ENCODE peak calls at places on chromosomes 11 and 22, in seven cellular contexts. One of them, this sample, is unnamed.

GRCh38 chr22:37510046-37510445 is 9.2 kb downstream of the CARD10 start:
- DNase-seq in lung: no peak
- DNase-seq in GM23338: no peak
- DNase-seq in RWPE1: no peak
- DNase-seq in IMR-90: no peak
- DNase-seq in GM20000: no peak
- DNase-seq in Calu3: no peak
- DNase-seq in this sample: no peak

GRCh38 chr11:10666976-10667892 is 26.3 kb downstream of the IRAG1 start:
- DNase-seq in lung: no peak
- DNase-seq in GM23338: no peak
- DNase-seq in RWPE1: no peak
- DNase-seq in IMR-90: peak
- DNase-seq in GM20000: no peak
- DNase-seq in Calu3: no peak
- DNase-seq in this sample: peak

GRCh38 chr22:44088976-44089570 is 65.0 kb downstream of the PARVB start:
- DNase-seq in lung: no peak
- DNase-seq in GM23338: no peak
- DNase-seq in RWPE1: peak
- DNase-seq in IMR-90: peak
- DNase-seq in GM20000: no peak
- DNase-seq in Calu3: no peak
- DNase-seq in this sample: peak

GRCh38 chr11:71248251-71248570 is 4.2 kb downstream of the SHANK2 start:
- DNase-seq in lung: no peak
- DNase-seq in GM23338: no peak
- DNase-seq in RWPE1: no peak
- DNase-seq in IMR-90: no peak
- DNase-seq in GM20000: no peak
- DNase-seq in Calu3: no peak
- DNase-seq in this sample: no peak

GRCh38 chr22:44479662-44480061 is 18.4 kb downstream of the RTL6 start:
- DNase-seq in lung: no peak
- DNase-seq in GM23338: no peak
- DNase-seq in RWPE1: no peak
- DNase-seq in IMR-90: no peak
- DNase-seq in GM20000: no peak
- DNase-seq in Calu3: no peak
- DNase-seq in this sample: no peak

GRCh38 chr22:33467718-33468117 is 409.5 kb upstream of the SYN3 start:
- DNase-seq in lung: no peak
- DNase-seq in GM23338: no peak
- DNase-seq in RWPE1: no peak
- DNase-seq in IMR-90: no peak
- DNase-seq in GM20000: no peak
- DNase-seq in Calu3: no peak
- DNase-seq in this sample: no peak

GRCh38 chr11:60914620-60915249 is 777 bp downstream of the TMEM109 start:
- DNase-seq in lung: no peak
- DNase-seq in GM23338: peak
- DNase-seq in RWPE1: peak
- DNase-seq in IMR-90: peak
- DNase-seq in GM20000: peak
- DNase-seq in Calu3: peak
- DNase-seq in this sample: no peak

GRCh38 chr11:74641289-74641688 is 48.9 kb downstream of the POLD3 start:
- DNase-seq in lung: no peak
- DNase-seq in GM23338: no peak
- DNase-seq in RWPE1: no peak
- DNase-seq in IMR-90: no peak
- DNase-seq in GM20000: no peak
- DNase-seq in Calu3: no peak
- DNase-seq in this sample: no peak

GRCh38 chr11:126140932-126141291 is 70.5 kb downstream of the RPUSD4 start:
- DNase-seq in lung: peak
- DNase-seq in GM23338: no peak
- DNase-seq in RWPE1: no peak
- DNase-seq in IMR-90: peak
- DNase-seq in GM20000: no peak
- DNase-seq in Calu3: no peak
- DNase-seq in this sample: no peak

GRCh38 chr11:112543390-112543789 is 282.7 kb upstream of the PLET1 start:
- DNase-seq in lung: no peak
- DNase-seq in GM23338: no peak
- DNase-seq in RWPE1: no peak
- DNase-seq in IMR-90: no peak
- DNase-seq in GM20000: no peak
- DNase-seq in Calu3: no peak
- DNase-seq in this sample: no peak

GRCh38 chr11:120184371-120184945 is 26.4 kb upstream of the OAF start:
- DNase-seq in lung: no peak
- DNase-seq in GM23338: no peak
- DNase-seq in RWPE1: no peak
- DNase-seq in IMR-90: no peak
- DNase-seq in GM20000: no peak
- DNase-seq in Calu3: no peak
- DNase-seq in this sample: no peak

GRCh38 chr11:41245704-41246398 is 213.6 kb downstream of the LRRC4C start:
- DNase-seq in lung: no peak
- DNase-seq in GM23338: peak
- DNase-seq in RWPE1: no peak
- DNase-seq in IMR-90: no peak
- DNase-seq in GM20000: no peak
- DNase-seq in Calu3: no peak
- DNase-seq in this sample: no peak

GRCh38 chr11:126734752-126735151 is 265.8 kb downstream of the KIRREL3 start:
- DNase-seq in lung: no peak
- DNase-seq in GM23338: no peak
- DNase-seq in RWPE1: no peak
- DNase-seq in IMR-90: no peak
- DNase-seq in GM20000: no peak
- DNase-seq in Calu3: no peak
- DNase-seq in this sample: no peak

GRCh38 chr11:107017433-107018227 is 646 bp downstream of the GUCY1A2 start:
- DNase-seq in lung: peak
- DNase-seq in GM23338: peak
- DNase-seq in RWPE1: peak
- DNase-seq in IMR-90: no peak
- DNase-seq in GM20000: peak
- DNase-seq in Calu3: peak
- DNase-seq in this sample: no peak

GRCh38 chr11:109241988-109242387 is 180.0 kb upstream of the C11orf87 start:
- DNase-seq in lung: no peak
- DNase-seq in GM23338: peak
- DNase-seq in RWPE1: peak
- DNase-seq in IMR-90: no peak
- DNase-seq in GM20000: no peak
- DNase-seq in Calu3: no peak
- DNase-seq in this sample: no peak

GRCh38 chr11:44606472-44606871 is 41.0 kb downstream of the CD82 start:
- DNase-seq in lung: no peak
- DNase-seq in GM23338: no peak
- DNase-seq in RWPE1: no peak
- DNase-seq in IMR-90: no peak
- DNase-seq in GM20000: no peak
- DNase-seq in Calu3: no peak
- DNase-seq in this sample: no peak

GRCh38 chr22:39428597-39429071 is 28.2 kb upstream of the MGAT3 start:
- DNase-seq in lung: no peak
- DNase-seq in GM23338: peak
- DNase-seq in RWPE1: no peak
- DNase-seq in IMR-90: no peak
- DNase-seq in GM20000: no peak
- DNase-seq in Calu3: no peak
- DNase-seq in this sample: no peak

GRCh38 chr11:2173150-2173693 is 1.6 kb upstream of the TH start:
- DNase-seq in lung: no peak
- DNase-seq in GM23338: peak
- DNase-seq in RWPE1: no peak
- DNase-seq in IMR-90: no peak
- DNase-seq in GM20000: no peak
- DNase-seq in Calu3: peak
- DNase-seq in this sample: no peak

GRCh38 chr22:17213976-17214375 is 5.3 kb downstream of the ADA2 start:
- DNase-seq in lung: peak
- DNase-seq in GM23338: peak
- DNase-seq in RWPE1: no peak
- DNase-seq in IMR-90: peak
- DNase-seq in GM20000: no peak
- DNase-seq in Calu3: peak
- DNase-seq in this sample: no peak

GRCh38 chr11:130174642-130175041 is 15.1 kb downstream of the ST14 start:
- DNase-seq in lung: no peak
- DNase-seq in GM23338: no peak
- DNase-seq in RWPE1: no peak
- DNase-seq in IMR-90: no peak
- DNase-seq in GM20000: no peak
- DNase-seq in Calu3: no peak
- DNase-seq in this sample: no peak

GRCh38 chr22:31818481-31819392 is 64.9 kb downstream of the DEPDC5 start:
- DNase-seq in lung: no peak
- DNase-seq in GM23338: peak
- DNase-seq in RWPE1: no peak
- DNase-seq in IMR-90: peak
- DNase-seq in GM20000: no peak
- DNase-seq in Calu3: no peak
- DNase-seq in this sample: no peak

DNA sequence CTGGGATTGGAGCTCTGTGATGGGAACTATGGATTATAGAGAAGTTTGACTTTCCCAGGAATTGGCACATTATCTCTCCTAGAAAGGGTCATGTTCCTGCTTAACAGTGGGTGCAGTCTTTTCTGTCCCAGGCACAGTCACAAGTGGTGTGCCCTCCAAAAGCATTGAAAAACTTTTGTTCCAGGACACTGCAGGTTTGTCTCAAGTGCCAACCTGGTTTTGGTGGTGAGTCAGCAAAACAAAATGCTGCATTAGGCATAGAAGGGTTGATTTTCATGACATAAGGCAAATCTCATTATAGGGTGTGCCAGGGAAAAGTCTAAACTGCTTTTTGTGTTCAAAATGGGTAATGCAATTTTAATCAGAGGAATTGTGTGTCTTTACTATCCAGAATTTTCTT is 4.9 kb downstream of the HTATIP2 start:
- DNase-seq in lung: no peak
- DNase-seq in GM23338: no peak
- DNase-seq in RWPE1: peak
- DNase-seq in IMR-90: no peak
- DNase-seq in GM20000: no peak
- DNase-seq in Calu3: no peak
- DNase-seq in this sample: no peak
- TF ChIP-seq CTCF in lung: no peak
- TF ChIP-seq CTCF in GM23338: no peak
- TF ChIP-seq CTCF in RWPE1: no peak
- TF ChIP-seq CTCF in IMR-90: no peak
- TF ChIP-seq CTCF in GM20000: no peak
- TF ChIP-seq CTCF in Calu3: no peak
- TF ChIP-seq CTCF in this sample: no peak

DNA sequence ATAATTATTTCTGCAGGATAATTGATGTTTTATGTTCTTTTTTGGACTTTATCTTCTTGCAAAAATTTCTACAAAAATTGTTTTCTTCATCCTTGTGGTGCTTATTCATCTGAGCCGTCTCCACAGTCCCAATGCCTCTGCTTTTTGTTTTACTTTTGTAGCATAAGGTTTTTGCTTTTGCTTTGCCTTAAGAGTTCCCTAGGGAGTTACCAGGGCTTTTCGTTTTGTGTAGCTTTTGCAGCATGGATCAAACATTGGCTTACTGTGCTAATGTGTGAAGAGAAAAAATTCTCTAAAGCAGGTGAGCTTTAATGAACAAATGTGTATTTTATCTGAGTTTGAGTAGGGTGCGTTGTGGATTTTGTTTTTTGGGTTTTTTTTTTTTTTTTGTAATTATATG is 11.8 kb downstream of the XBP1 start:
- DNase-seq in lung: no peak
- DNase-seq in GM23338: no peak
- DNase-seq in RWPE1: no peak
- DNase-seq in IMR-90: no peak
- DNase-seq in GM20000: no peak
- DNase-seq in Calu3: no peak
- DNase-seq in this sample: no peak
- TF ChIP-seq CTCF in lung: no peak
- TF ChIP-seq CTCF in GM23338: no peak
- TF ChIP-seq CTCF in RWPE1: no peak
- TF ChIP-seq CTCF in IMR-90: no peak
- TF ChIP-seq CTCF in GM20000: no peak
- TF ChIP-seq CTCF in Calu3: no peak
- TF ChIP-seq CTCF in this sample: no peak

DNA sequence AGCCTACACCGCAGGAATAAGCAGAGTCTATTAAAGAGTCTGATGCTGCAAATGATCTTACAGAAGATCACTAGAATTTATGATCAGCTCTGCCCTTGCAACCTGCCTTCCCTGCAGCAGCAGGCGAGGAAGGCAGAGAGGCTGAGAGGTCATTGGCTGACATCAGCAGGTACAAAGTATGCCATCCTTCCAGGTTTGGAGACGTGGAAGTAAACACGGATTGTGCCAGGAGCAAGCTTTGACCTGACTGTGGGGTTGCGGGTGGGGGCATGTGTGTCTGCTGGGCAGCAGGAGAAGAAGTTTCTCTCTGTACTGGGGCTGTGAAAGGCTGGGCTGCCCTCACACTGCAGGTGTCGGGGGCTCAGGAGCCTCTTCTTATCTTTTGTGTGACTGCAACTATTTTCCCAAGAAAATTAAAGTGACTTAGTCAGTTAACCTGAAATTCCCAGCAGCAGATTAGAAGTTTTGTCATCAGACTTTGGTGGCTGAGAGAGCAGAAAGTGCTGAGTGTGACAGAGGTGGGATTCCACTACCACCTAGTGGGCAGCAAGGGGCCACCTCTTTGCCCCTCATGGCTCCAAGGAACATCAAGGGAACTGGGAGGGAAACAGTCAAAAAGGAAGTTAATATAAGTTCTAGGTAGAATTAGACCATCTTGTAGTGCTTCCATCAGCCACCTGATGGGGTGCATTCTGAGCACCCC is 565.9 kb downstream of the ETS1 start:
- DNase-seq in lung: no peak
- DNase-seq in GM23338: peak
- DNase-seq in RWPE1: no peak
- DNase-seq in IMR-90: no peak
- DNase-seq in GM20000: no peak
- DNase-seq in Calu3: no peak
- DNase-seq in this sample: no peak
- TF ChIP-seq CTCF in lung: no peak
- TF ChIP-seq CTCF in GM23338: peak
- TF ChIP-seq CTCF in RWPE1: no peak
- TF ChIP-seq CTCF in IMR-90: peak
- TF ChIP-seq CTCF in GM20000: no peak
- TF ChIP-seq CTCF in Calu3: no peak
- TF ChIP-seq CTCF in this sample: peak

DNA sequence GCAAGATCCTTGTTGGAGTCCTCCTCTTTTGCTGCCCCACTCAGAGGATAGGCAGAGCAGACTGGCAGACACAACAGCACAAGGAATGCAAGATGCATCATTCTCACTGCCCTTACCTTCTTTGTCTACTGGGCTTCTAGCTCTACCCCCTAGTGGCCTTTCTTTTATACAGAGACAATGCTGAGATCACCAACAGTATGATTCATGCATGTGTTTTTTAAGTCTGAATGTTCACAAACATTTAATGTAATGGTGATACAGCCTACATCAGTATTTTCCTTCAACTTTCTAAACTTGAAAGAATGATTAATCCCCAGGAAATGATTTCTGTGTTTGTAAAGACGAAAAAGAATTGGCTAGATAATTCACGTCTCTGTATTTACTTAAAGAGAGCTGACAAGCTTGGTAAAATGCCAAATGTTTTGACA is at the start of gene MMP10:
- DNase-seq in lung: no peak
- DNase-seq in GM23338: peak
- DNase-seq in RWPE1: peak
- DNase-seq in IMR-90: peak
- DNase-seq in GM20000: no peak
- DNase-seq in Calu3: no peak
- DNase-seq in this sample: no peak
- TF ChIP-seq CTCF in lung: no peak
- TF ChIP-seq CTCF in GM23338: peak
- TF ChIP-seq CTCF in RWPE1: peak
- TF ChIP-seq CTCF in IMR-90: peak
- TF ChIP-seq CTCF in GM20000: peak
- TF ChIP-seq CTCF in Calu3: peak
- TF ChIP-seq CTCF in this sample: peak